ENCODE peak calls at places on chromosomes 3 and 15, in five cellular contexts. One of them, this sample, is unnamed.

GRCh38 chr3:72004749-72005292 is 219.9 kb upstream of the PROK2 start:
- ATAC-seq in PC-3: no peak
- ATAC-seq in activated T-cell treated with anti-CD3 and anti-CD28 coated beads, Interleukin-2, amount 50 U/mL, for 4 hours: no peak
- ATAC-seq in left lobe of liver: no peak
- ATAC-seq in left cardiac atrium: peak; percentile 63
- ATAC-seq in this sample: no peak

GRCh38 chr15:78358114-78358513 is 18.0 kb downstream of the CRABP1 start:
- ATAC-seq in left lobe of liver: no peak
- ATAC-seq in PC-3: no peak
- ATAC-seq in activated T-cell treated with anti-CD3 and anti-CD28 coated beads, Interleukin-2, amount 50 U/mL, for 4 hours: no peak
- ATAC-seq in left cardiac atrium: no peak
- ATAC-seq in this sample: no peak

GRCh38 chr3:97712919-97713318 is 51.6 kb upstream of the ARL6 start:
- ATAC-seq in left lobe of liver: no peak
- ATAC-seq in left cardiac atrium: peak; percentile 85
- ATAC-seq in PC-3: no peak
- ATAC-seq in activated T-cell treated with anti-CD3 and anti-CD28 coated beads, Interleukin-2, amount 50 U/mL, for 4 hours: no peak
- ATAC-seq in this sample: no peak

GRCh38 chr3:142735462-142735861 is 11.6 kb downstream of the TRPC1 start:
- ATAC-seq in left lobe of liver: no peak
- ATAC-seq in left cardiac atrium: peak; percentile 54
- ATAC-seq in activated T-cell treated with anti-CD3 and anti-CD28 coated beads, Interleukin-2, amount 50 U/mL, for 4 hours: no peak
- ATAC-seq in PC-3: no peak
- ATAC-seq in this sample: no peak

GRCh38 chr15:63396546-63396939 is 14.9 kb upstream of the CA12 start:
- ATAC-seq in activated T-cell treated with anti-CD3 and anti-CD28 coated beads, Interleukin-2, amount 50 U/mL, for 4 hours: no peak
- ATAC-seq in PC-3: no peak
- ATAC-seq in left lobe of liver: no peak
- ATAC-seq in left cardiac atrium: peak; percentile 76
- ATAC-seq in this sample: peak; percentile 69

GRCh38 chr3:33994568-33994967 is 196.1 kb downstream of the PDCD6IP start:
- ATAC-seq in left lobe of liver: no peak
- ATAC-seq in PC-3: no peak
- ATAC-seq in left cardiac atrium: no peak
- ATAC-seq in activated T-cell treated with anti-CD3 and anti-CD28 coated beads, Interleukin-2, amount 50 U/mL, for 4 hours: no peak
- ATAC-seq in this sample: peak; percentile 81

GRCh38 chr15:31477301-31477700 is 150.7 kb downstream of the KLF13 start:
- ATAC-seq in PC-3: no peak
- ATAC-seq in left lobe of liver: no peak
- ATAC-seq in left cardiac atrium: no peak
- ATAC-seq in activated T-cell treated with anti-CD3 and anti-CD28 coated beads, Interleukin-2, amount 50 U/mL, for 4 hours: no peak
- ATAC-seq in this sample: no peak

GRCh38 chr3:100732435-100732834 is 23.1 kb downstream of the TFG start:
- ATAC-seq in activated T-cell treated with anti-CD3 and anti-CD28 coated beads, Interleukin-2, amount 50 U/mL, for 4 hours: no peak
- ATAC-seq in PC-3: no peak
- ATAC-seq in left lobe of liver: no peak
- ATAC-seq in left cardiac atrium: no peak
- ATAC-seq in this sample: no peak

GRCh38 chr3:193129607-193130006 is 111.4 kb upstream of the PLAAT1 start:
- ATAC-seq in left cardiac atrium: no peak
- ATAC-seq in left lobe of liver: no peak
- ATAC-seq in activated T-cell treated with anti-CD3 and anti-CD28 coated beads, Interleukin-2, amount 50 U/mL, for 4 hours: no peak
- ATAC-seq in PC-3: peak; percentile 38
- ATAC-seq in this sample: no peak

GRCh38 chr3:159150176-159150575 is 348.3 kb downstream of the MFSD1 start:
- ATAC-seq in left lobe of liver: no peak
- ATAC-seq in activated T-cell treated with anti-CD3 and anti-CD28 coated beads, Interleukin-2, amount 50 U/mL, for 4 hours: no peak
- ATAC-seq in left cardiac atrium: no peak
- ATAC-seq in PC-3: no peak
- ATAC-seq in this sample: no peak

GRCh38 chr3:52119056-52119455 is 35.2 kb downstream of the POC1A start:
- ATAC-seq in activated T-cell treated with anti-CD3 and anti-CD28 coated beads, Interleukin-2, amount 50 U/mL, for 4 hours: no peak
- ATAC-seq in PC-3: no peak
- ATAC-seq in left lobe of liver: no peak
- ATAC-seq in left cardiac atrium: peak; percentile 51
- ATAC-seq in this sample: no peak

GRCh38 chr3:137105277-137105977 is 147.6 kb downstream of the IL20RB start:
- ATAC-seq in left cardiac atrium: peak; percentile 63
- ATAC-seq in left lobe of liver: peak; percentile 84
- ATAC-seq in PC-3: peak; percentile 74
- ATAC-seq in activated T-cell treated with anti-CD3 and anti-CD28 coated beads, Interleukin-2, amount 50 U/mL, for 4 hours: no peak
- ATAC-seq in this sample: no peak

GRCh38 chr3:117660941-117661635 is 951.5 kb downstream of the TUSC7 start:
- ATAC-seq in left lobe of liver: no peak
- ATAC-seq in PC-3: no peak
- ATAC-seq in activated T-cell treated with anti-CD3 and anti-CD28 coated beads, Interleukin-2, amount 50 U/mL, for 4 hours: no peak
- ATAC-seq in left cardiac atrium: no peak
- ATAC-seq in this sample: no peak

GRCh38 chr3:154684021-154684420 is 254.0 kb upstream of the GPR149 start:
- ATAC-seq in left lobe of liver: no peak
- ATAC-seq in activated T-cell treated with anti-CD3 and anti-CD28 coated beads, Interleukin-2, amount 50 U/mL, for 4 hours: no peak
- ATAC-seq in PC-3: no peak
- ATAC-seq in left cardiac atrium: no peak
- ATAC-seq in this sample: no peak

GRCh38 chr3:178676077-178676476 is 139.8 kb downstream of the KCNMB2 start:
- ATAC-seq in PC-3: no peak
- ATAC-seq in activated T-cell treated with anti-CD3 and anti-CD28 coated beads, Interleukin-2, amount 50 U/mL, for 4 hours: no peak
- ATAC-seq in left cardiac atrium: peak; percentile 78
- ATAC-seq in left lobe of liver: no peak
- ATAC-seq in this sample: no peak

GRCh38 chr3:59052803-59053411 is 3.1 kb upstream of the CFAP20DC start:
- ATAC-seq in activated T-cell treated with anti-CD3 and anti-CD28 coated beads, Interleukin-2, amount 50 U/mL, for 4 hours: no peak
- ATAC-seq in left lobe of liver: peak; percentile 81
- ATAC-seq in left cardiac atrium: no peak
- ATAC-seq in PC-3: peak; percentile 14
- ATAC-seq in this sample: no peak

GRCh38 chr3:126082334-126083137 is 1.4 kb downstream of the SLC41A3 start:
- ATAC-seq in activated T-cell treated with anti-CD3 and anti-CD28 coated beads, Interleukin-2, amount 50 U/mL, for 4 hours: no peak
- ATAC-seq in left cardiac atrium: no peak
- ATAC-seq in PC-3: no peak
- ATAC-seq in left lobe of liver: no peak
- ATAC-seq in this sample: no peak

GRCh38 chr15:78788261-78788660 is 23.0 kb downstream of the ADAMTS7 start:
- ATAC-seq in PC-3: no peak
- ATAC-seq in left cardiac atrium: no peak
- ATAC-seq in activated T-cell treated with anti-CD3 and anti-CD28 coated beads, Interleukin-2, amount 50 U/mL, for 4 hours: no peak
- ATAC-seq in left lobe of liver: no peak
- ATAC-seq in this sample: peak; percentile 45

GRCh38 chr15:42092666-42093445 is 1.5 kb downstream of the PLA2G4D start:
- ATAC-seq in PC-3: peak; percentile 12
- ATAC-seq in left lobe of liver: peak; percentile 65
- ATAC-seq in activated T-cell treated with anti-CD3 and anti-CD28 coated beads, Interleukin-2, amount 50 U/mL, for 4 hours: no peak
- ATAC-seq in left cardiac atrium: peak; percentile 36
- ATAC-seq in this sample: peak; percentile 62

GRCh38 chr15:56361978-56362377 is 3.2 kb upstream of the TEX9 start:
- ATAC-seq in left cardiac atrium: no peak
- ATAC-seq in activated T-cell treated with anti-CD3 and anti-CD28 coated beads, Interleukin-2, amount 50 U/mL, for 4 hours: no peak
- ATAC-seq in PC-3: no peak
- ATAC-seq in left lobe of liver: no peak
- ATAC-seq in this sample: no peak

GRCh38 chr3:23644099-23644498 is 161.7 kb upstream of the UBE2E1 start:
- ATAC-seq in activated T-cell treated with anti-CD3 and anti-CD28 coated beads, Interleukin-2, amount 50 U/mL, for 4 hours: no peak
- ATAC-seq in left cardiac atrium: no peak
- ATAC-seq in PC-3: no peak
- ATAC-seq in left lobe of liver: no peak
- ATAC-seq in this sample: no peak

GRCh38 chr15:69883306-69883705 is 214.4 kb downstream of the TLE3 start:
- ATAC-seq in activated T-cell treated with anti-CD3 and anti-CD28 coated beads, Interleukin-2, amount 50 U/mL, for 4 hours: no peak
- ATAC-seq in PC-3: no peak
- ATAC-seq in left cardiac atrium: no peak
- ATAC-seq in left lobe of liver: no peak
- ATAC-seq in this sample: no peak

GRCh38 chr3:72085036-72085435 is 300.1 kb upstream of the PROK2 start:
- ATAC-seq in left lobe of liver: no peak
- ATAC-seq in left cardiac atrium: no peak
- ATAC-seq in activated T-cell treated with anti-CD3 and anti-CD28 coated beads, Interleukin-2, amount 50 U/mL, for 4 hours: no peak
- ATAC-seq in PC-3: no peak
- ATAC-seq in this sample: no peak

GRCh38 chr15:48682949-48683651 is 37.6 kb upstream of the FBN1 start:
- ATAC-seq in left lobe of liver: peak; percentile 94
- ATAC-seq in PC-3: peak; percentile 2
- ATAC-seq in activated T-cell treated with anti-CD3 and anti-CD28 coated beads, Interleukin-2, amount 50 U/mL, for 4 hours: no peak
- ATAC-seq in left cardiac atrium: peak; percentile 84
- ATAC-seq in this sample: peak; percentile 99

GRCh38 chr3:133477497-133477896 is 77.6 kb downstream of the BFSP2 start:
- ATAC-seq in activated T-cell treated with anti-CD3 and anti-CD28 coated beads, Interleukin-2, amount 50 U/mL, for 4 hours: no peak
- ATAC-seq in PC-3: no peak
- ATAC-seq in left cardiac atrium: no peak
- ATAC-seq in left lobe of liver: no peak
- ATAC-seq in this sample: no peak

GRCh38 chr3:98541695-98542094 is 9.9 kb downstream of the GPR15 start:
- ATAC-seq in left cardiac atrium: no peak
- ATAC-seq in PC-3: peak; percentile 39
- ATAC-seq in left lobe of liver: no peak
- ATAC-seq in activated T-cell treated with anti-CD3 and anti-CD28 coated beads, Interleukin-2, amount 50 U/mL, for 4 hours: no peak
- ATAC-seq in this sample: no peak

GRCh38 chr15:56734013-56734625 is 810 bp upstream of the ZNF280D start:
- ATAC-seq in activated T-cell treated with anti-CD3 and anti-CD28 coated beads, Interleukin-2, amount 50 U/mL, for 4 hours: no peak
- ATAC-seq in left lobe of liver: no peak
- ATAC-seq in PC-3: no peak
- ATAC-seq in left cardiac atrium: no peak
- ATAC-seq in this sample: no peak

GRCh38 chr3:23981136-23981535 is 36.0 kb downstream of the NR1D2 start:
- ATAC-seq in PC-3: no peak
- ATAC-seq in left lobe of liver: peak; percentile 18
- ATAC-seq in activated T-cell treated with anti-CD3 and anti-CD28 coated beads, Interleukin-2, amount 50 U/mL, for 4 hours: no peak
- ATAC-seq in left cardiac atrium: peak; percentile 83
- ATAC-seq in this sample: peak; percentile 32